ENCODE peak calls at places on chromosomes 16 and 17, in ten cellular contexts. One of them, this sample, is unnamed.

GRCh38 chr17:27848941-27849340 is 44.2 kb downstream of the LYRM9 start:
- DNase-seq in mesendoderm: no peak
- DNase-seq in colonic mucosa: peak; percentile 44
- DNase-seq in SW480: no peak
- DNase-seq in HT-29: no peak
- DNase-seq in islet precursor cell: no peak
- DNase-seq in aorta: no peak
- DNase-seq in activated CD8-positive, alpha-beta memory T cell treated with anti-CD3 and anti-CD28 coated beads for 1 hour: no peak
- DNase-seq in Calu3: no peak
- DNase-seq in epithelial cell of esophagus: no peak
- DNase-seq in this sample: no peak

GRCh38 chr17:43994272-43995149 is 9.9 kb upstream of the NAGS start:
- DNase-seq in islet precursor cell: peak; percentile 89
- DNase-seq in SW480: peak; percentile 28
- DNase-seq in Calu3: peak; percentile 81
- DNase-seq in aorta: peak; percentile 70
- DNase-seq in mesendoderm: peak; percentile 62
- DNase-seq in colonic mucosa: peak; percentile 60
- DNase-seq in epithelial cell of esophagus: peak; percentile 50
- DNase-seq in HT-29: peak; percentile 65
- DNase-seq in activated CD8-positive, alpha-beta memory T cell treated with anti-CD3 and anti-CD28 coated beads for 1 hour: no peak
- DNase-seq in this sample: peak; percentile 28

GRCh38 chr17:1724869-1725641 is 551 bp downstream of the WDR81 start:
- DNase-seq in islet precursor cell: peak; percentile 81
- DNase-seq in mesendoderm: peak; percentile 37
- DNase-seq in SW480: no peak
- DNase-seq in HT-29: no peak
- DNase-seq in Calu3: peak; percentile 19
- DNase-seq in activated CD8-positive, alpha-beta memory T cell treated with anti-CD3 and anti-CD28 coated beads for 1 hour: no peak
- DNase-seq in epithelial cell of esophagus: no peak
- DNase-seq in aorta: peak; percentile 71
- DNase-seq in colonic mucosa: no peak
- DNase-seq in this sample: no peak

GRCh38 chr16:84541999-84542876 is 37.8 kb upstream of the MEAK7 start:
- DNase-seq in mesendoderm: no peak
- DNase-seq in SW480: no peak
- DNase-seq in HT-29: no peak
- DNase-seq in aorta: no peak
- DNase-seq in colonic mucosa: no peak
- DNase-seq in Calu3: no peak
- DNase-seq in epithelial cell of esophagus: no peak
- DNase-seq in islet precursor cell: no peak
- DNase-seq in activated CD8-positive, alpha-beta memory T cell treated with anti-CD3 and anti-CD28 coated beads for 1 hour: no peak
- DNase-seq in this sample: no peak

GRCh38 chr17:34163681-34164080 is 91.4 kb upstream of the CCL2 start:
- DNase-seq in SW480: peak; percentile 66
- DNase-seq in colonic mucosa: no peak
- DNase-seq in mesendoderm: peak; percentile 81
- DNase-seq in HT-29: peak; percentile 24
- DNase-seq in epithelial cell of esophagus: no peak
- DNase-seq in Calu3: no peak
- DNase-seq in islet precursor cell: peak; percentile 76
- DNase-seq in activated CD8-positive, alpha-beta memory T cell treated with anti-CD3 and anti-CD28 coated beads for 1 hour: no peak
- DNase-seq in aorta: no peak
- DNase-seq in this sample: no peak

GRCh38 chr17:4375039-4375748 is 8.7 kb upstream of the UBE2G1 start:
- DNase-seq in colonic mucosa: no peak
- DNase-seq in aorta: no peak
- DNase-seq in HT-29: no peak
- DNase-seq in epithelial cell of esophagus: no peak
- DNase-seq in Calu3: no peak
- DNase-seq in mesendoderm: no peak
- DNase-seq in activated CD8-positive, alpha-beta memory T cell treated with anti-CD3 and anti-CD28 coated beads for 1 hour: no peak
- DNase-seq in islet precursor cell: no peak
- DNase-seq in SW480: no peak
- DNase-seq in this sample: no peak

GRCh38 chr17:1977583-1978395 is 47.3 kb downstream of the RTN4RL1 start:
- DNase-seq in aorta: no peak
- DNase-seq in colonic mucosa: no peak
- DNase-seq in mesendoderm: peak; percentile 83
- DNase-seq in HT-29: no peak
- DNase-seq in islet precursor cell: no peak
- DNase-seq in activated CD8-positive, alpha-beta memory T cell treated with anti-CD3 and anti-CD28 coated beads for 1 hour: no peak
- DNase-seq in Calu3: no peak
- DNase-seq in epithelial cell of esophagus: no peak
- DNase-seq in SW480: no peak
- DNase-seq in this sample: no peak

GRCh38 chr17:1197379-1197778 is 17.6 kb upstream of the ABR start:
- DNase-seq in aorta: peak; percentile 65
- DNase-seq in SW480: no peak
- DNase-seq in islet precursor cell: no peak
- DNase-seq in activated CD8-positive, alpha-beta memory T cell treated with anti-CD3 and anti-CD28 coated beads for 1 hour: no peak
- DNase-seq in colonic mucosa: peak; percentile 50
- DNase-seq in mesendoderm: no peak
- DNase-seq in HT-29: no peak
- DNase-seq in epithelial cell of esophagus: no peak
- DNase-seq in Calu3: no peak
- DNase-seq in this sample: no peak

GRCh38 chr16:50381679-50382440 is 13.1 kb upstream of the BRD7 start:
- DNase-seq in mesendoderm: peak; percentile 59
- DNase-seq in HT-29: no peak
- DNase-seq in Calu3: peak; percentile 20
- DNase-seq in activated CD8-positive, alpha-beta memory T cell treated with anti-CD3 and anti-CD28 coated beads for 1 hour: no peak
- DNase-seq in colonic mucosa: no peak
- DNase-seq in islet precursor cell: peak; percentile 67
- DNase-seq in epithelial cell of esophagus: no peak
- DNase-seq in aorta: no peak
- DNase-seq in SW480: peak; percentile 30
- DNase-seq in this sample: no peak

GRCh38 chr17:64146418-64147109 is 16.6 kb upstream of the ERN1 start:
- DNase-seq in HT-29: peak; percentile 48
- DNase-seq in islet precursor cell: peak; percentile 74
- DNase-seq in Calu3: peak; percentile 29
- DNase-seq in activated CD8-positive, alpha-beta memory T cell treated with anti-CD3 and anti-CD28 coated beads for 1 hour: no peak
- DNase-seq in aorta: peak; percentile 74
- DNase-seq in epithelial cell of esophagus: peak; percentile 92
- DNase-seq in colonic mucosa: peak; percentile 62
- DNase-seq in SW480: peak; percentile 68
- DNase-seq in mesendoderm: peak; percentile 75
- DNase-seq in this sample: peak; percentile 45

GRCh38 chr16:2938206-2938605 is 25.9 kb upstream of the KREMEN2 start:
- DNase-seq in mesendoderm: no peak
- DNase-seq in Calu3: no peak
- DNase-seq in epithelial cell of esophagus: no peak
- DNase-seq in colonic mucosa: no peak
- DNase-seq in HT-29: no peak
- DNase-seq in islet precursor cell: no peak
- DNase-seq in SW480: no peak
- DNase-seq in aorta: no peak
- DNase-seq in activated CD8-positive, alpha-beta memory T cell treated with anti-CD3 and anti-CD28 coated beads for 1 hour: no peak
- DNase-seq in this sample: no peak

GRCh38 chr17:42221886-42222745 is 27.8 kb upstream of the GHDC start:
- DNase-seq in epithelial cell of esophagus: peak; percentile 64
- DNase-seq in activated CD8-positive, alpha-beta memory T cell treated with anti-CD3 and anti-CD28 coated beads for 1 hour: peak; percentile 30
- DNase-seq in colonic mucosa: no peak
- DNase-seq in mesendoderm: peak; percentile 73
- DNase-seq in islet precursor cell: peak; percentile 65
- DNase-seq in aorta: no peak
- DNase-seq in SW480: peak; percentile 43
- DNase-seq in HT-29: peak; percentile 30
- DNase-seq in Calu3: peak; percentile 51
- DNase-seq in this sample: no peak

GRCh38 chr16:76278976-76279375 is 1.8 kb downstream of the CNTNAP4 start:
- DNase-seq in HT-29: peak; percentile 18
- DNase-seq in epithelial cell of esophagus: peak; percentile 53
- DNase-seq in activated CD8-positive, alpha-beta memory T cell treated with anti-CD3 and anti-CD28 coated beads for 1 hour: no peak
- DNase-seq in Calu3: no peak
- DNase-seq in aorta: no peak
- DNase-seq in colonic mucosa: no peak
- DNase-seq in islet precursor cell: no peak
- DNase-seq in mesendoderm: peak; percentile 60
- DNase-seq in SW480: peak; percentile 39
- DNase-seq in this sample: no peak

GRCh38 chr17:62702746-62703268 is 75.3 kb downstream of the MRC2 start:
- DNase-seq in Calu3: no peak
- DNase-seq in colonic mucosa: no peak
- DNase-seq in HT-29: no peak
- DNase-seq in SW480: no peak
- DNase-seq in islet precursor cell: no peak
- DNase-seq in epithelial cell of esophagus: no peak
- DNase-seq in activated CD8-positive, alpha-beta memory T cell treated with anti-CD3 and anti-CD28 coated beads for 1 hour: no peak
- DNase-seq in aorta: no peak
- DNase-seq in mesendoderm: no peak
- DNase-seq in this sample: no peak

GRCh38 chr17:31404028-31404949 is 12.8 kb downstream of the RAB11FIP4 start:
- DNase-seq in Calu3: no peak
- DNase-seq in epithelial cell of esophagus: peak; percentile 42
- DNase-seq in SW480: no peak
- DNase-seq in islet precursor cell: peak; percentile 80
- DNase-seq in mesendoderm: no peak
- DNase-seq in aorta: peak; percentile 20
- DNase-seq in HT-29: no peak
- DNase-seq in activated CD8-positive, alpha-beta memory T cell treated with anti-CD3 and anti-CD28 coated beads for 1 hour: no peak
- DNase-seq in colonic mucosa: no peak
- DNase-seq in this sample: no peak

GRCh38 chr17:76492989-76493501 is 8.2 kb downstream of the RHBDF2 start:
- DNase-seq in epithelial cell of esophagus: peak; percentile 71
- DNase-seq in Calu3: peak; percentile 39
- DNase-seq in HT-29: no peak
- DNase-seq in aorta: peak; percentile 92
- DNase-seq in colonic mucosa: peak; percentile 65
- DNase-seq in SW480: peak; percentile 60
- DNase-seq in mesendoderm: no peak
- DNase-seq in islet precursor cell: no peak
- DNase-seq in activated CD8-positive, alpha-beta memory T cell treated with anti-CD3 and anti-CD28 coated beads for 1 hour: no peak
- DNase-seq in this sample: no peak

GRCh38 chr17:36525113-36525512 is 9.6 kb downstream of the MYO19 start:
- DNase-seq in activated CD8-positive, alpha-beta memory T cell treated with anti-CD3 and anti-CD28 coated beads for 1 hour: no peak
- DNase-seq in colonic mucosa: no peak
- DNase-seq in epithelial cell of esophagus: peak; percentile 44
- DNase-seq in aorta: no peak
- DNase-seq in HT-29: no peak
- DNase-seq in mesendoderm: no peak
- DNase-seq in islet precursor cell: peak; percentile 52
- DNase-seq in Calu3: no peak
- DNase-seq in SW480: no peak
- DNase-seq in this sample: no peak

This sample was measured in substantia nigra.